ENCODE peak calls at places on chromosomes 11 and 22, in four cellular contexts. D is AG04449, A is AG10803, P is GM23338. N is an unnamed sample.

GRCh38 chr11:8237453-8237852 is 26.2 kb downstream of the LMO1 start:
- DNase-seq in A (no peak), P (no peak), D (no peak), N (no peak)

GRCh38 chr11:70244698-70245097 is 25.8 kb upstream of the PPFIA1 start:
- DNase-seq in P (no peak), D (peak), A (peak), N (no peak)

GRCh38 chr11:75495749-75496641 is 29.7 kb downstream of the GDPD5 start:
- DNase-seq in A (no peak), D (no peak), P (peak), N (peak)

GRCh38 chr11:78256962-78257361 is 68.2 kb downstream of the USP35 start:
- DNase-seq in A (peak), D (peak), P (no peak), N (no peak)

GRCh38 chr11:103110406-103110805 is 1.2 kb downstream of the DYNC2H1 start:
- DNase-seq in A (peak), D (peak), P (no peak), N (no peak)

GRCh38 chr11:116078101-116078561 is 573.9 kb upstream of the CADM1 start:
- DNase-seq in P (peak), A (no peak), D (no peak), N (no peak)

GRCh38 chr11:113994077-113994954 is 19.4 kb downstream of the HTR3A start:
- DNase-seq in D (no peak), P (peak), A (no peak), N (no peak)

GRCh38 chr11:62958547-62959071 is 26.2 kb downstream of the SLC22A6 start:
- DNase-seq in P (no peak), D (no peak), A (peak), N (no peak)

GRCh38 chr11:44427432-44427831 is 117.5 kb upstream of the ALX4 start:
- DNase-seq in P (peak), A (no peak), D (no peak), N (no peak)
- TF ChIP-seq CTCF in P (peak), A (peak), D (peak), N (peak)

DNA sequence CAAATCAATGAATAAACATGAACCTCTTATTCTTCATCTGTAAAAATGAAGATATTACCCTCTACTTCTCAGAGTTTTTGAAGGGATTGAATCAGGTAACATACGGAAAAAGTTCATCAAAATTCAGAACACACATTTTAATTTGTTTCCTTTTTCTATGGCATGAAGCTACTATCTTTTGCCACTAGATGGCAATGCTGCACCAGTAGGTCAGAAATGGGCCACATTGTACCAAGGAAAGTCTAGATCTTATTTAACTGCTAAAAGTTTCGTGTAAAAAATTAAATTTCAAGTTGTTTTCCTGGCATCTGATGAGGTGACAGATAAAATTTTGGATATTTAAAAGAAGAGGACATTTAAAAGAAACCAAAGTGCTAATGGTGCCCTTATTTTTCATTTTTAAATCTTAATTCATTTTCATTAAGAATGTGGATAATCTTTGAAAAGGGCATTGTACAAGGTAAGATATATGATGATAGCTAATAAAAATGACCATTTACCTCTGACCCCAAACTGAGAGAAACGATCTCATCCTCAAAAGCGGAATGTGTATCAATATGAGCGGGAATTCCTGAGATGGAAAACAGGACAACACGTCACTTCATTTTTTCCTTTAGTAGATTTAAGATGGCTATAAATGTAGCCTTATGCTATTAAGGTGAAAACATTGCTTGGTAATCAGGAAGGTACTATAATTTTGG is 16.1 kb downstream of the ALKBH8 start:
- DNase-seq in A (peak), P (peak), D (no peak), N (no peak)
- TF ChIP-seq CTCF in A (peak), P (peak), D (peak), N (peak)

GRCh38 chr11:57340228-57340627 is 2.1 kb downstream of the P2RX3 start:
- DNase-seq in D (no peak), A (peak), P (peak), N (no peak)
- TF ChIP-seq CTCF in D (peak), A (peak), P (peak), N (peak)

GRCh38 chr22:27028093-27028492 is 370.7 kb downstream of the MIAT start:
- DNase-seq in D (no peak), P (no peak), A (no peak), N (no peak)

GRCh38 chr22:27029584-27030130 is 372.3 kb downstream of the MIAT start:
- DNase-seq in P (peak), A (no peak), D (no peak), N (no peak)

GRCh38 chr22:27032121-27032761 is 374.9 kb downstream of the MIAT start:
- DNase-seq in A (no peak), D (no peak), P (peak), N (no peak)
- TF ChIP-seq CTCF in A (peak), D (peak), P (peak), N (peak)

DNA sequence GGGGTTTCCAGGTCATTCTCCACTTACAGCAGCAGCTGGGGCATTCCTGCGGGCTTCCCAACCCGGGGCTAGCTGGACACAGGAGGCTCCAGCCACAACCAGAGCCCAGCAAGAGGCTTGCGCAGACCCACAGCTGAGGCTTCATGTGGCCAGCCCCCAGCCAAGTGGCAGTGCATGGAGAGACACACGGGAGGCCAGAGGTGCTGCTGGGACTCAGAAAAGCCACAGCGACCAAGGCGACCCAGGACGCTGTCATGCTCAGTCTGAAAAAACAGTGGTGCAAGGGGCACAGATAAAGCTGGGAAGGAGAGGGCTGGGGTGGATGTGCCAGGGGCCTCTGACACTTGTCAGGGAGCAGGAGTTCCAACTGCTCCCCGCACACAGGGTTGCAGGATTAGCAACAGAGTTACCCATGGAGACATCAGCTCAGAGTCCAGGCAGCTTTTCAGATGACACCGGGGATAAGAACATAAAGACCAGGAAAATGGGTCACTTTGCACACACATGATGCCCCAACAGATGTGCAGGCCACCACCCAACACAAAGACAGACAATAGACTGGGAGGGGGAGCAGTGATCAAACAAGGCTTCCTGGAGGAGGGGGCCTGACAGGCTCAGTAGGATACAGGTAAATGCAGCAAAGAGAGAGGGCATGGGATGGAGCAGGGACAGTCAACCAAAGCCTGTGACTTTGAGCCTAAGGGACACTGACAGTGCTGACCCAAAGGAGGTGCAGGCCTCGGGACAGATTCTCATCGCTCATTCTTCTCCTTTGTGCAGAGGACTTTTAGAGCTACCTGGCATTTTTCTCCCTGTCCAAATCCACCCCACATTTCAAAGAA is 6.9 kb upstream of the NEAT1 start:
- DNase-seq in P (no peak), D (no peak), A (no peak), N (no peak)
- TF ChIP-seq CTCF in P (no peak), D (no peak), A (no peak), N (no peak)

GRCh38 chr22:20972014-20972797 is 5.2 kb downstream of the AIFM3 start:
- DNase-seq in P (no peak), D (no peak), A (no peak), N (no peak)
- TF ChIP-seq CTCF in P (no peak), D (no peak), A (no peak), N (no peak)

GRCh38 chr11:118430956-118431355 is 5.3 kb upstream of the KMT2A start:
- DNase-seq in D (no peak), P (no peak), A (no peak), N (peak)

GRCh38 chr11:118427707-118428106 is 8.6 kb upstream of the KMT2A start:
- DNase-seq in P (no peak), D (no peak), A (no peak), N (no peak)
- TF ChIP-seq CTCF in P (no peak), D (no peak), A (no peak), N (no peak)

GRCh38 chr22:32661737-32662586 is 139.5 kb upstream of the TIMP3 start:
- DNase-seq in A (peak), D (peak), P (no peak), N (no peak)

GRCh38 chr22:32655068-32655467 is 146.4 kb upstream of the TIMP3 start:
- DNase-seq in A (no peak), P (no peak), D (no peak), N (no peak)

GRCh38 chr22:32661296-32661695 is 140.2 kb upstream of the TIMP3 start:
- DNase-seq in P (no peak), D (peak), A (peak), N (no peak)

GRCh38 chr22:32662587-32662915 is 139.0 kb upstream of the TIMP3 start:
- DNase-seq in A (no peak), D (no peak), P (no peak), N (no peak)

GRCh38 chr22:32660292-32660691 is 141.2 kb upstream of the TIMP3 start:
- DNase-seq in A (peak), P (peak), D (no peak), N (peak)
- TF ChIP-seq CTCF in A (peak), P (peak), D (peak), N (peak)

DNA sequence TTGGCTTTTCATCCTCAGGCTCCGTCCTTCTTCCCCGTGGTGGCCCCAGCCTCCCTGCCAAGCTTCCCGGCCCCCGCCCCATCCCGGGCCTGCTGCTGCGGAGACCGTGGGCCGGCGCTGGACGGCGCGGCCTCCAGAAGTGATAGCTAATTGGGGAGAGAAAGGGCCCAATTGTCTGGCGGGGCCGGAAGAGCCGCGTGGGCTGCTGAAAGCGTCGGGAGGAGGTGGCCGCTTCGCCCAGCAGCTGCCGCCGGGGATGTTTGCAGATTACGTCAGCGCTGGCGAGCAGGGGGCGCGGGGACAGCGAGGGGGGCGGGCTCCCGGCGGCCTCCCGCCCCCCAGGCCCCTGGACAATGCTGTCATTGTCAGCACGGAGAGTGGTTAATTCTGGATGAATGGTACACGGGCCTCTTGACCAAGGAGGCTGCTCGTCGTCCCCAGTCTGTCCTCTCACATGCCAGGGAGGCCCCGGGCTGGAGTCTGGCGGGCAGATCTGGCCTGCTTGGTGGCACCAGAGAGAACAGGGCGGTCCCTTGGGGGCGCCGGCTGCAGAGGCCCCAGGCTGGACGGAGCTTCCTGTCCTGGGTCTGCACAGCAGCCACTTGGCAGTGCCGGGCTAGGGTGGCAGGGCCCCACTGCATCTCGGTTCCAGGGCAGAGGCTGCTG is 1.6 kb downstream of the SMIM38 start:
- DNase-seq in P (peak), D (no peak), A (peak), N (no peak)
- TF ChIP-seq CTCF in P (no peak), D (no peak), A (no peak), N (no peak)